ENCODE peak calls at places on chromosome 19, in seven cellular contexts. H, Z, M, O, E, W and V are unnamed samples.

GRCh38 chr19:40908981-40909380 is 26.9 kb upstream of the CYP2A7 start:
- DNase-seq in O (no peak), W (peak), M (no peak), E (no peak), Z (peak), H (peak), V (no peak)

GRCh38 chr19:11375143-11375948 is 880 bp downstream of the SWSAP1 start:
- DNase-seq in O (peak), E (no peak), M (no peak), W (no peak), Z (peak), H (peak), V (peak)

GRCh38 chr19:4425531-4425930 is 23.1 kb downstream of the CHAF1A start:
- DNase-seq in H (no peak), Z (no peak), E (peak), O (no peak), M (peak), W (no peak), V (no peak)

GRCh38 chr19:51027873-51028272 is 1.5 kb upstream of the KLK11 start:
- DNase-seq in Z (no peak), M (no peak), E (no peak), H (no peak), O (no peak), W (no peak), V (no peak)

GRCh38 chr19:30536975-30537374 is 164.8 kb downstream of the ZNF536 start:
- DNase-seq in Z (no peak), W (no peak), M (no peak), E (no peak), H (no peak), O (no peak), V (no peak)

GRCh38 chr19:19643158-19644053 is at the start of gene GMIP:
- DNase-seq in O (peak), W (peak), H (peak), M (peak), Z (peak), E (peak), V (peak)

GRCh38 chr19:10625003-10625761 is at the start of gene SLC44A2:
- DNase-seq in H (no peak), Z (peak), W (peak), O (peak), M (peak), E (peak), V (peak)

GRCh38 chr19:53927745-53928144 is 18.7 kb downstream of the CACNG7 start:
- DNase-seq in W (peak), M (peak), H (no peak), O (no peak), E (peak), Z (peak), V (no peak)

GRCh38 chr19:48203227-48203793 is 32.8 kb downstream of the ZSWIM9 start:
- DNase-seq in E (no peak), H (no peak), O (no peak), M (no peak), W (no peak), Z (no peak), V (no peak)

GRCh38 chr19:51096473-51097165 is 11.6 kb downstream of the CTU1 start:
- DNase-seq in E (no peak), M (no peak), W (no peak), O (no peak), H (no peak), Z (peak), V (no peak)

GRCh38 chr19:23002690-23003422 is at the start of gene ZNF728:
- DNase-seq in O (peak), W (no peak), H (no peak), E (no peak), Z (no peak), M (no peak), V (peak)

GRCh38 chr19:37698216-37698615 is 21.3 kb downstream of the ZNF607 start:
- DNase-seq in W (no peak), O (no peak), Z (no peak), M (no peak), E (no peak), H (no peak), V (no peak)

GRCh38 chr19:53546766-53547541 is 9.0 kb downstream of the ZNF331 start:
- DNase-seq in E (no peak), O (no peak), Z (no peak), H (no peak), W (no peak), M (no peak), V (no peak)

GRCh38 chr19:11091343-11092153 is 2.3 kb downstream of the LDLR start:
- DNase-seq in E (peak), Z (peak), W (peak), O (no peak), M (peak), H (peak), V (peak)

GRCh38 chr19:56314584-56315075 is at the start of gene ZSCAN5A:
- DNase-seq in Z (peak), W (peak), M (peak), H (peak), O (peak), E (peak), V (peak)

GRCh38 chr19:51144482-51145045 is 2.5 kb downstream of the SIGLEC7 start:
- DNase-seq in W (no peak), H (no peak), M (no peak), Z (no peak), E (no peak), O (no peak), V (no peak)

GRCh38 chr19:28555317-28555716 is 657.6 kb downstream of the UQCRFS1 start:
- DNase-seq in H (no peak), E (no peak), W (no peak), O (no peak), Z (no peak), M (no peak), V (no peak)

GRCh38 chr19:43432866-43433673 is 18.4 kb downstream of the TEX101 start:
- DNase-seq in E (peak), Z (peak), W (peak), M (peak), H (peak), O (peak), V (peak)

GRCh38 chr19:48962029-48962848 is 2.9 kb upstream of the FTL start:
- DNase-seq in M (peak), W (peak), Z (peak), H (no peak), O (peak), E (peak), V (no peak)

GRCh38 chr19:47471733-47472457 is at the start of gene SLC8A2:
- DNase-seq in H (peak), E (peak), O (peak), W (peak), Z (peak), M (peak), V (peak)

GRCh38 chr19:8221161-8221560 is 12.0 kb downstream of the CERS4 start:
- DNase-seq in Z (no peak), O (no peak), H (no peak), E (no peak), W (no peak), M (no peak), V (no peak)

GRCh38 chr19:50750010-50750409 is 20.3 kb upstream of the GPR32 start:
- DNase-seq in M (no peak), H (no peak), E (no peak), Z (no peak), O (no peak), W (no peak), V (no peak)

GRCh38 chr19:57813919-57814504 is 701 bp downstream of the ZNF552 start:
- DNase-seq in O (no peak), W (peak), E (peak), Z (peak), H (peak), M (no peak), V (no peak)

GRCh38 chr19:35085947-35086346 is 29.7 kb upstream of the FXYD3 start:
- DNase-seq in H (no peak), W (no peak), M (no peak), Z (no peak), O (no peak), E (no peak), V (no peak)

GRCh38 chr19:52190679-52191293 is 934 bp downstream of the PPP2R1A start:
- DNase-seq in H (no peak), M (peak), Z (peak), W (peak), E (peak), O (no peak), V (peak)

GRCh38 chr19:2167896-2168618 is 4.3 kb downstream of the DOT1L start:
- DNase-seq in H (no peak), W (no peak), M (peak), Z (peak), E (peak), O (peak), V (peak)

GRCh38 chr19:10863107-10863700 is 8.1 kb upstream of the CARM1 start:
- DNase-seq in W (no peak), O (no peak), Z (peak), E (peak), H (no peak), M (peak), V (peak)

GRCh38 chr19:7917292-7918061 is 2.7 kb upstream of the SNAPC2 start:
- DNase-seq in W (peak), M (peak), E (peak), O (no peak), H (peak), Z (peak), V (peak)

GRCh38 chr19:48970139-48970766 is 5.1 kb downstream of the FTL start:
- DNase-seq in H (no peak), E (no peak), W (no peak), O (no peak), Z (no peak), M (no peak), V (no peak)

GRCh38 chr19:54191671-54192453 is 754 bp downstream of the TSEN34 start:
- DNase-seq in M (peak), Z (no peak), O (no peak), E (no peak), W (no peak), H (no peak), V (no peak)

GRCh38 chr19:14722127-14722526 is 32.3 kb downstream of the ZNF333 start:
- DNase-seq in W (no peak), H (no peak), E (no peak), O (no peak), Z (no peak), M (no peak), V (no peak)

GRCh38 chr19:14718522-14719113 is 28.8 kb downstream of the ZNF333 start:
- DNase-seq in Z (no peak), O (no peak), M (no peak), H (no peak), W (no peak), E (no peak), V (no peak)

GRCh38 chr19:14715841-14716240 is 26.0 kb downstream of the ZNF333 start:
- DNase-seq in H (no peak), M (no peak), W (no peak), E (no peak), Z (no peak), O (no peak), V (no peak)

GRCh38 chr19:14719162-14719561 is 29.3 kb downstream of the ZNF333 start:
- DNase-seq in H (no peak), E (no peak), W (no peak), M (no peak), Z (no peak), O (no peak), V (no peak)
- H3K4me3 ChIP-seq in H (no peak), E (peak), W (no peak), M (no peak), Z (no peak), O (no peak), V (no peak)

GRCh38 chr19:46204008-46204407 is 25.5 kb upstream of the IGFL1 start:
- DNase-seq in O (no peak), Z (no peak), H (no peak), E (no peak), M (no peak), W (no peak), V (no peak)
- H3K4me3 ChIP-seq in O (no peak), Z (no peak), H (no peak), E (no peak), M (no peak), W (no peak), V (no peak)

GRCh38 chr19:39701291-39701690 is 3.0 kb upstream of the LGALS14 start:
- DNase-seq in M (no peak), E (no peak), W (no peak), O (no peak), Z (no peak), H (no peak), V (no peak)
- H3K4me3 ChIP-seq in M (no peak), E (no peak), W (no peak), O (no peak), Z (no peak), H (no peak), V (no peak)

GRCh38 chr19:45676851-45677263 is 8.8 kb downstream of the GIPR start:
- DNase-seq in O (no peak), E (no peak), W (no peak), Z (no peak), M (no peak), H (no peak), V (no peak)
- H3K4me3 ChIP-seq in O (peak), E (no peak), W (peak), Z (peak), M (peak), H (no peak), V (no peak)

DNA sequence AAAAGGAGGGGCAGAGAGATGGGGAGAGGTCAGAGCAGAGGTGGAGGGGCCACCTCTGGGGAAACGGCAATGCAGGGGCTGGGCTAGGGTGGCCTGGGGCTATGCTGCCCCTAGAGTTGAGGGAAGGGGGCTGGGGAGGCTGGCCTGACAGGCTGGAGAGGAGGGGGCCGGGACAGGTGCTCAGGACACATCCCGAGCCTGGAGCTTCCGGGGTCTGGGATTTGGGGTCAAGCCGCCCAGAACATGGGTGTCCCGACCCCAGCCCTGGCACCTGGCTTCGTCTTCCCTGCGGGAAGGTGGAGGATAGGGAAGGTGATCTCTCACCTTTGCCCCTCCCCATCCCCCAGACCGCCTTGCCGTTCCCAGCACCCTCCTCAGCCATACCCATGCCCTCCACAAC is 12.6 kb upstream of the ASF1B start:
- DNase-seq in Z (no peak), H (no peak), E (no peak), W (no peak), O (no peak), M (no peak), V (no peak)
- H3K4me3 ChIP-seq in Z (no peak), H (no peak), E (peak), W (no peak), O (peak), M (no peak), V (no peak)

GRCh38 chr19:17795495-17795856 is 538 bp downstream of the B3GNT3 start:
- DNase-seq in E (no peak), O (no peak), W (no peak), M (no peak), Z (peak), H (no peak), V (no peak)

GRCh38 chr19:17794412-17794730 is 567 bp upstream of the B3GNT3 start:
- DNase-seq in O (no peak), H (no peak), W (no peak), M (no peak), Z (no peak), E (no peak), V (no peak)

GRCh38 chr19:17796013-17796837 is 1.3 kb downstream of the B3GNT3 start:
- DNase-seq in O (no peak), H (no peak), E (no peak), M (no peak), Z (peak), W (peak), V (no peak)

GRCh38 chr19:17796838-17797168 is 1.9 kb downstream of the B3GNT3 start:
- DNase-seq in M (no peak), O (no peak), Z (no peak), E (no peak), H (no peak), W (no peak), V (no peak)

DNA sequence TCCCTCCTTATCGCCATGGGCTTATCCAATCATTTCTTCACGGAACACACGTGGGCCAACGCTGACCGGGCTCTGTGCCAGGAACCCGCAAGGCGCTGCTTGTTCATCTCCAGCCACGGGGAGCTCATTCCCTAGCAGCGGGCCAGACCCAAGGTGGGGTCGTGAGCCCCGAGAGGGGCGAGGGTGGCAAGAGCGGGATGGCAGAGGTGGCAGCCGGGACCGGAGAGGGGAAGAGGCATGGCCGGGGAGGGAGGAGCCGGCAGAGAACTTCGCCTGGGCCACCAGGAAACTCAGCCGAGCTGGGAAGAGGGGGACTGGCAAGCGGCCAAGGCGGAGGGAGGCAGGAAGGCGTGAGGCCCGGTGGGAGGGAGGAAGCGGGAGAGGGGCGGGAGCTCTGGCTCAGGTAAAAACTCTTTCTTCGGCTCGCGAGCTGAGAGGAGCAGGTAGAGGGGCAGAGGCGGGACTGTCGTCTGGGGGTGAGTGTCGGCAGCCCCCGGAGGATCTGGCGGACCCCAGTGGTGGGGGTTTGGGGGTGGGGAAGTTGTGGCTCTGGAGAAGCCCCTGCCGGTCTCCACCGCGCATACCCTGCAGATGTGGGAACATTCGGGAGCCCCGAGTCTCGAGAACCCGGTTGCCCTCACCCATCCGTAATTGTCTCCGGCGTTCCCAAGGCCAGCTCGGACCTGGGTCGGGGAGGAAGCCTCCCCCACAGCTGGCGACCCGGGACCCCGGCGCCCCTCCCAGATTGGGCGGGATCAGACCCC is at the start of gene B3GNT3:
- DNase-seq in O (peak), Z (peak), W (peak), E (peak), H (peak), M (peak), V (no peak)
- H3K4me3 ChIP-seq in O (no peak), Z (peak), W (peak), E (no peak), H (peak), M (peak), V (no peak)

DNA sequence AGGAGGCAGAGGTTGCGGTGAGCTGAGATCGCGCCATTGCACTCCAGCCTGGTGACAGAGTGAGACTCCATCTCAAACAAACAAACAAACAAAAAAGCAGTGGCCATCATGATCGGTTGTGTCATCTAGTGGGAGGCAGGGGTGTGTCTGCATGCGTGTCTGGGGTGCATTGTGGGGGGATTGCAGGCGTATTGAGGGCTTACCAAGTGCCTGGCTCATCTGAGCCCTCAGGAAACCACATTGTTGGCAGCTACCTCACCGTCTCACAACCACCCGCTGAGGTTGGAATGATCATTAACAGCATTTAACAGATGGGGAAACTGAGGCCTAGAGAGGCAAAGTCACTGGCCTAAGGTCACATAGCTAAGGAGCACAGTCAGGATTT is 30.5 kb downstream of the NFIC start:
- DNase-seq in H (no peak), E (no peak), M (no peak), W (no peak), O (no peak), Z (no peak), V (no peak)
- H3K4me3 ChIP-seq in H (no peak), E (peak), M (no peak), W (no peak), O (peak), Z (no peak), V (no peak)

DNA sequence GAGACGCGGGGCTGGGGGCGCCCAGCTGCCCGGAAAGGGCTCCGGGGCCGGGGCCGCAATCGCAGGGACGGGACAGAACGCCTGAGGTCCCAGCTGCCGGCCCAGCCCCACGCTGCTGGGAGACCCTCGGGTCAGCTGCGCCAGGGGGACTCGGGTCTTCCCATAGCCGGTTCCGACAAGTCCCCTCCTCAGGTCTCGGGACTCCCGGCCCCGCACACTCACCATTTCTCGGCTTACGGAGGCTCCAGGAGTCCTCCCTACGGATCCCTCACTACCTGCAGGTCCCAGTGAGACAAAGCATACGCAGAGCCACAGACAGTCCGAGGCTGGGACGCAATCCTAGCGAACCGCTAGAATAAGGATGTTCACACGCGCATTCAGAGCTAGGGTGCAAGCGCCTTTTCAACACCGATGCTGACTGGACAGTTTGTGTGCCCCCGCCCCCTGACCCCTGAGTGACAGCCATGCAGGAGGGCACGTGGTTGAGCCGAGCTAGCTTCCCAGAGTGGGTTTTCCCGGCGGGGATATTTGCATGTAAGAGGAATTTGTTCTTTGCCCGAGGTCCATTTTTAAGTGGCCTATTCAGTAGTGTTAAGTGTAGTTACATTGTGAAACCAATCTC is 13.6 kb downstream of the ZNF490 start:
- DNase-seq in H (no peak), Z (no peak), E (no peak), M (no peak), O (no peak), W (no peak), V (no peak)
- H3K4me3 ChIP-seq in H (no peak), Z (no peak), E (no peak), M (no peak), O (peak), W (no peak), V (no peak)

GRCh38 chr19:18232540-18233223 is 6.4 kb upstream of the PDE4C start:
- DNase-seq in E (no peak), H (no peak), O (no peak), W (no peak), M (peak), Z (no peak), V (no peak)
- H3K4me3 ChIP-seq in E (no peak), H (no peak), O (no peak), W (no peak), M (no peak), Z (no peak), V (no peak)

DNA sequence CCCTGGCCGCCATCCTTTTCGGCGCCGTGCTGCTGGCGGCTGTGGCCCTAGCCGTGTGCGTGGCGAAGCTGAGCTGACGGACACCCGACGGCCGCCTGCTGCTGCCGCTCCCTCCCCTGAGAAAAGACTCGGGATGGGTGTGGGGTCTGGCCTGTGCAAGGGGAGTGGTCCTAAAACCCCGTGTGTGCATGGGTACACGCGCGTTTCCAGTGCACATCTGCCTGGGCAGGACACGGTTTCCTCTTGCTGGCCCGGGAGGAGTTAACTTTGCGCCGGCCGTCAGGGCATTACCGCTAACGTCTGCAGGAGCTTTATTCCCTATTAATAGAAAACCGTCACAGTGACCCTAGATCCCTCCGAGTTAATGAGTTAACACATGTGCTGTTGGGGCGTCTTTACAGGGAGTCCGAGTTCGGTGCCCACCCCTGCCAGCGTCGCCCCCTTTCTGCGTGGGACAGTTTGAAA is 1.3 kb downstream of the RGS9BP start:
- DNase-seq in H (no peak), Z (no peak), O (no peak), E (no peak), W (no peak), M (no peak), V (no peak)
- H3K4me3 ChIP-seq in H (peak), Z (no peak), O (peak), E (no peak), W (peak), M (no peak), V (no peak)